ENCODE peak calls at places on chromosomes 2 and 18, in ten cellular contexts. B is H54, A is GM12892, U is body of pancreas, E is transverse colon, G is A549, O is lower leg skin, M is HCT116, K is upper lobe of left lung, H is thyroid gland. I is an unnamed sample.
A peak's percentile ranks its signal among the peaks of the same experiment; 100 is the strongest.

GRCh38 chr18:26052497-26052896 is 37.9 kb downstream of the SS18 start:
- DNase-seq in K (no peak), O (no peak), G (no peak), U (no peak), H (no peak), M (no peak), A (no peak), E (no peak), B (no peak), I (no peak)

GRCh38 chr2:120735750-120736170 is at the start of gene GLI2:
- DNase-seq in A (no peak), O (peak; percentile 93), E (peak; percentile 65), M (peak; percentile 65), H (peak; percentile 78), U (peak; percentile 55), G (peak; percentile 61), B (peak; percentile 69), K (peak; percentile 94), I (peak; percentile 56)

GRCh38 chr2:191626497-191627151 is 51.3 kb upstream of the NABP1 start:
- DNase-seq in M (no peak), O (no peak), H (no peak), E (no peak), B (no peak), A (no peak), U (no peak), G (no peak), K (no peak), I (no peak)

GRCh38 chr18:46668135-46668534 is 11.1 kb upstream of the LOXHD1 start:
- DNase-seq in K (no peak), G (no peak), U (no peak), E (no peak), A (no peak), B (no peak), H (peak; percentile 42), O (no peak), M (no peak), I (no peak)

GRCh38 chr2:232524771-232525170 is 1.2 kb upstream of the CHRND start:
- DNase-seq in G (no peak), M (no peak), E (no peak), K (no peak), B (no peak), U (no peak), O (no peak), A (no peak), H (no peak), I (no peak)

GRCh38 chr18:56702946-56703345 is 51.8 kb downstream of the WDR7 start:
- DNase-seq in A (peak; percentile 2), U (peak; percentile 20), B (peak; percentile 1), H (no peak), K (no peak), E (no peak), M (peak; percentile 58), O (no peak), G (peak; percentile 3), I (no peak)

GRCh38 chr2:24517247-24517646 is 26.2 kb downstream of the NCOA1 start:
- DNase-seq in K (no peak), A (no peak), U (no peak), E (no peak), H (no peak), G (no peak), O (no peak), B (no peak), M (no peak), I (no peak)

GRCh38 chr2:43519711-43520221 is 76.1 kb downstream of the THADA start:
- DNase-seq in G (no peak), K (no peak), B (peak; percentile 20), U (no peak), E (no peak), M (no peak), H (peak; percentile 57), O (no peak), A (no peak), I (no peak)

GRCh38 chr18:24341361-24341760 is 56.3 kb downstream of the OSBPL1A start:
- DNase-seq in M (no peak), B (no peak), A (no peak), G (no peak), O (no peak), E (no peak), H (no peak), K (no peak), U (no peak), I (no peak)

GRCh38 chr2:47344890-47345583 is 57.9 kb upstream of the MSH2 start:
- DNase-seq in H (peak; percentile 88), M (peak; percentile 86), K (no peak), G (peak; percentile 99), O (peak; percentile 88), A (no peak), E (peak; percentile 91), U (peak; percentile 77), B (peak; percentile 96), I (no peak)
- TF ChIP-seq POLR2A in H (peak; percentile 71), M (peak; percentile 50), K (peak; percentile 58), G (peak; percentile 37), O (no peak), A (no peak), E (peak; percentile 81), U (peak; percentile 66), B (peak; percentile 59), I (no peak)

GRCh38 chr2:127707890-127708648 is 6.8 kb downstream of the SFT2D3 start:
- DNase-seq in E (no peak), M (no peak), O (no peak), A (no peak), G (no peak), K (no peak), H (peak; percentile 77), B (no peak), U (no peak), I (no peak)
- TF ChIP-seq POLR2A in E (no peak), M (no peak), O (no peak), A (no peak), G (no peak), K (no peak), H (no peak), B (no peak), U (no peak), I (no peak)

GRCh38 chr2:62196278-62196901 is 475 bp downstream of the B3GNT2 start:
- DNase-seq in U (no peak), E (peak; percentile 67), B (peak; percentile 53), G (peak; percentile 52), H (peak; percentile 72), O (peak; percentile 91), A (peak; percentile 43), K (peak; percentile 92), M (no peak), I (no peak)
- TF ChIP-seq POLR2A in U (peak; percentile 25), E (peak; percentile 31), B (peak; percentile 15), G (peak; percentile 14), H (no peak), O (no peak), A (no peak), K (no peak), M (no peak), I (no peak)

GRCh38 chr18:77108821-77109692 is 23.5 kb downstream of the MBP start:
- DNase-seq in A (no peak), B (no peak), M (no peak), K (no peak), H (no peak), E (no peak), G (no peak), O (peak; percentile 81), U (no peak), I (no peak)
- TF ChIP-seq POLR2A in A (no peak), B (no peak), M (no peak), K (peak; percentile 17), H (no peak), E (no peak), G (no peak), O (no peak), U (no peak), I (no peak)

GRCh38 chr2:225416616-225417367 is 17.3 kb downstream of the NYAP2 start:
- DNase-seq in G (no peak), U (no peak), H (no peak), O (no peak), E (no peak), A (no peak), B (no peak), M (no peak), K (no peak), I (no peak)
- TF ChIP-seq POLR2A in G (no peak), U (no peak), H (no peak), O (no peak), E (no peak), A (no peak), B (no peak), M (no peak), K (no peak), I (no peak)

I was measured in GM12891.